ENCODE peak calls at places on chromosome 1, in five cellular contexts. K is A549, Y is HL-60, J is K562, O is SK-N-SH. G is an unnamed sample.

GRCh38 chr1:125087247-125087646 is 3902.5 kb downstream of the SRGAP2C start:
- DNase-seq in K (no peak), Y (no peak), J (no peak), O (no peak), G (no peak)

GRCh38 chr1:207495816-207496792 is at the start of gene CR1:
- DNase-seq in K (no peak), Y (peak), J (peak), O (peak), G (no peak)

GRCh38 chr1:204377800-204378608 is 18.3 kb upstream of the PLEKHA6 start:
- DNase-seq in K (peak), Y (peak), J (peak), O (peak), G (no peak)

GRCh38 chr1:162193815-162194214 is 124.3 kb downstream of the NOS1AP start:
- DNase-seq in K (no peak), Y (no peak), J (no peak), O (no peak), G (no peak)

GRCh38 chr1:165355221-165355976 is 1.1 kb downstream of the LMX1A start:
- DNase-seq in K (no peak), Y (no peak), J (no peak), O (no peak), G (no peak)

GRCh38 chr1:237124856-237125462 is 83.0 kb downstream of the RYR2 start:
- DNase-seq in K (peak), Y (no peak), J (peak), O (peak), G (peak)

GRCh38 chr1:7462627-7463026 is 308.5 kb upstream of the VAMP3 start:
- DNase-seq in K (no peak), Y (no peak), J (no peak), O (peak), G (no peak)

GRCh38 chr1:210654176-210654786 is 325.6 kb downstream of the HHAT start:
- DNase-seq in K (peak), Y (no peak), J (no peak), O (no peak), G (no peak)

GRCh38 chr1:35031103-35031452 is 667 bp downstream of the ZMYM6 start:
- DNase-seq in K (peak), Y (peak), J (peak), O (peak), G (no peak)

GRCh38 chr1:230425252-230426061 is 675 bp downstream of the PGBD5 start:
- DNase-seq in K (no peak), Y (no peak), J (peak), O (peak), G (no peak)

GRCh38 chr1:228502522-228502921 is 15.3 kb downstream of the RNF187 start:
- DNase-seq in K (no peak), Y (no peak), J (peak), O (no peak), G (no peak)
- TF ChIP-seq REST in K (no peak), Y (no peak), J (no peak), O (no peak), G (no peak)

GRCh38 chr1:229106526-229107105 is 164.3 kb upstream of the RAB4A start:
- DNase-seq in K (no peak), Y (no peak), J (no peak), O (no peak), G (no peak)

GRCh38 chr1:229107302-229107815 is 163.6 kb upstream of the RAB4A start:
- DNase-seq in K (no peak), Y (no peak), J (no peak), O (no peak), G (no peak)

GRCh38 chr1:229109320-229109761 is 161.6 kb upstream of the RAB4A start:
- DNase-seq in K (no peak), Y (no peak), J (no peak), O (no peak), G (no peak)

GRCh38 chr1:229107972-229108371 is 162.9 kb upstream of the RAB4A start:
- DNase-seq in K (no peak), Y (no peak), J (no peak), O (no peak), G (no peak)

GRCh38 chr1:229108598-229109201 is 162.2 kb upstream of the RAB4A start:
- DNase-seq in K (no peak), Y (no peak), J (no peak), O (no peak), G (no peak)
- TF ChIP-seq REST in K (no peak), Y (no peak), J (no peak), O (no peak), G (no peak)

GRCh38 chr1:45755697-45756096 is 5.2 kb upstream of the IPP start:
- DNase-seq in K (no peak), Y (no peak), J (no peak), O (no peak), G (no peak)
- TF ChIP-seq REST in K (no peak), Y (no peak), J (no peak), O (no peak), G (no peak)

GRCh38 chr1:184891440-184891839 is 82.9 kb downstream of the NIBAN1 start:
- DNase-seq in K (no peak), Y (no peak), J (no peak), O (no peak), G (no peak)

GRCh38 chr1:184890539-184890973 is 83.8 kb downstream of the NIBAN1 start:
- DNase-seq in K (no peak), Y (no peak), J (no peak), O (no peak), G (no peak)

GRCh38 chr1:184889902-184890301 is 84.4 kb downstream of the NIBAN1 start:
- DNase-seq in K (no peak), Y (no peak), J (no peak), O (no peak), G (no peak)

GRCh38 chr1:184889183-184889582 is 85.1 kb downstream of the NIBAN1 start:
- DNase-seq in K (no peak), Y (no peak), J (no peak), O (peak), G (no peak)

DNA sequence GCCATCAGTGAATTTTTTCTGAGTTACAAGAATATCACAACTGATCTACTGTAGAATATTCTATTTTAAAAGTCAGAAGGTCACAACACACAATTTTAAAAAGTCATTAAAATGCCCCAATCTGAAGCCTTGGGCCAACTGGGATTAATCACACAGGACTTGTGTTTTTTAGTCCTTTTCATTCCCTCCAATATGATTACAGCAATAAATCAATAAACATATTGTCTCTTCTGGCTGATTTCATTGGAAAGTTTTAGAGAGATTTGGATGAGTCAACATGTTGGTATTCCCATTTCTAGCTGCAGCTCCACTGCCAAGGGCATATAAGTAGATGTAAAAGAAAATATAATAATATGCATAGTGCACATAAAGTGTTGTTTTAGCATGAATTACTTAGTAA is 85.8 kb downstream of the NIBAN1 start:
- DNase-seq in K (no peak), Y (no peak), J (no peak), O (no peak), G (peak)
- TF ChIP-seq REST in K (no peak), Y (no peak), J (no peak), O (no peak), G (no peak)